ENCODE peak calls at places on chromosome 4, in seven cellular contexts. S, G, Q, F, Z, Y and W are unnamed samples.

GRCh38 chr4:87943660-87944149 is 31.8 kb upstream of the SPP1 start:
- DNase-seq in S (no peak), G (no peak), Q (no peak), F (no peak), Z (no peak), Y (no peak), W (no peak)

GRCh38 chr4:65502151-65502691 is 168.1 kb downstream of the EPHA5 start:
- DNase-seq in S (no peak), G (no peak), Q (no peak), F (peak; percentile 4), Z (no peak), Y (no peak), W (no peak)

GRCh38 chr4:182062936-182063335 is 180.3 kb upstream of the TENM3 start:
- DNase-seq in S (no peak), G (no peak), Q (no peak), F (peak; percentile 91), Z (peak; percentile 84), Y (no peak), W (no peak)

GRCh38 chr4:182416101-182416500 is 172.9 kb downstream of the TENM3 start:
- DNase-seq in S (no peak), G (no peak), Q (no peak), F (no peak), Z (no peak), Y (no peak), W (no peak)

GRCh38 chr4:110175634-110176033 is 22.8 kb downstream of the ELOVL6 start:
- DNase-seq in S (no peak), G (no peak), Q (no peak), F (peak; percentile 19), Z (no peak), Y (no peak), W (no peak)

GRCh38 chr4:89929425-89930272 is 35.0 kb downstream of the MMRN1 start:
- DNase-seq in S (no peak), G (no peak), Q (no peak), F (no peak), Z (peak; percentile 20), Y (no peak), W (no peak)

GRCh38 chr4:128517096-128517738 is 229.6 kb upstream of the PGRMC2 start:
- DNase-seq in S (no peak), G (no peak), Q (no peak), F (peak; percentile 61), Z (peak; percentile 83), Y (no peak), W (no peak)

GRCh38 chr4:152618971-152619370 is 60.8 kb downstream of the TMEM154 start:
- DNase-seq in S (no peak), G (no peak), Q (no peak), F (no peak), Z (no peak), Y (no peak), W (no peak)

GRCh38 chr4:103075894-103076776 is at the start of gene SLC9B2:
- DNase-seq in S (peak; percentile 50), G (no peak), Q (peak; percentile 59), F (peak; percentile 56), Z (peak; percentile 70), Y (peak; percentile 83), W (peak; percentile 88)

GRCh38 chr4:65670331-65671031 is at the start of gene EPHA5:
- DNase-seq in S (no peak), G (no peak), Q (no peak), F (peak; percentile 41), Z (peak; percentile 36), Y (peak; percentile 91), W (peak; percentile 97)

GRCh38 chr4:71293705-71294104 is 45.1 kb upstream of the SLC4A4 start:
- DNase-seq in S (no peak), G (no peak), Q (no peak), F (peak; percentile 93), Z (peak; percentile 72), Y (no peak), W (no peak)

GRCh38 chr4:150962245-150962644 is 52.8 kb downstream of the LRBA start:
- DNase-seq in S (no peak), G (no peak), Q (no peak), F (peak; percentile 23), Z (no peak), Y (no peak), W (no peak)

GRCh38 chr4:8742546-8742945 is 129.1 kb downstream of the HMX1 start:
- DNase-seq in S (no peak), G (no peak), Q (no peak), F (no peak), Z (no peak), Y (no peak), W (no peak)

GRCh38 chr4:81724925-81725329 is 253.2 kb upstream of the RASGEF1B start:
- DNase-seq in S (peak; percentile 57), G (no peak), Q (peak; percentile 53), F (no peak), Z (peak; percentile 2), Y (no peak), W (no peak)

DNA sequence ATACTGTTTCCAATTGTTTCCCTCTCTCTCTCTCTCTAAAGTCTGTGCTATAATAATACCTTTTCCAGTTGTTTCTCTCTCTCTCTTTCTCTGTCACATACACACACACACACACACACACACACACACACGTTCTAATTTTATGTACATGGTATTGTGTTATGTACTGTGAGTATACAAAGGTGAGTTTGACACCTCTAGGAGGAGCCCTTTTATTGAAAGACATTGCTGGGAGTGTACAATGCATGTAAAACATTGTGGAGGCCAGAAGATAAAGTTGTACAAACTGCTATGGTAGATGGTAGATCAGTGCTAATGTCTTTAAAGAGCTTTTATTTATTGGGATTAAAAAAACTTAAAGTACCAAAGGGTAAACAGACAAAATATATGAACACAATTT is 53.6 kb downstream of the BLTP1 start:
- DNase-seq in S (no peak), G (no peak), Q (no peak), F (no peak), Z (no peak), Y (no peak), W (no peak)
- TF ChIP-seq CTCF in S (no peak), G (no peak), Q (no peak), F (no peak), Z (no peak), Y (no peak), W (no peak)

GRCh38 chr4:84932462-84932861 is 34.0 kb downstream of the WDFY3 start:
- DNase-seq in S (no peak), G (no peak), Q (no peak), F (no peak), Z (no peak), Y (no peak), W (no peak)

GRCh38 chr4:84938316-84938715 is 28.2 kb downstream of the WDFY3 start:
- DNase-seq in S (no peak), G (no peak), Q (no peak), F (peak; percentile 68), Z (peak; percentile 44), Y (no peak), W (no peak)

GRCh38 chr4:84937381-84937977 is 29.0 kb downstream of the WDFY3 start:
- DNase-seq in S (no peak), G (no peak), Q (no peak), F (no peak), Z (no peak), Y (no peak), W (no peak)

GRCh38 chr4:84939111-84939510 is 27.4 kb downstream of the WDFY3 start:
- DNase-seq in S (no peak), G (no peak), Q (no peak), F (no peak), Z (no peak), Y (no peak), W (no peak)

DNA sequence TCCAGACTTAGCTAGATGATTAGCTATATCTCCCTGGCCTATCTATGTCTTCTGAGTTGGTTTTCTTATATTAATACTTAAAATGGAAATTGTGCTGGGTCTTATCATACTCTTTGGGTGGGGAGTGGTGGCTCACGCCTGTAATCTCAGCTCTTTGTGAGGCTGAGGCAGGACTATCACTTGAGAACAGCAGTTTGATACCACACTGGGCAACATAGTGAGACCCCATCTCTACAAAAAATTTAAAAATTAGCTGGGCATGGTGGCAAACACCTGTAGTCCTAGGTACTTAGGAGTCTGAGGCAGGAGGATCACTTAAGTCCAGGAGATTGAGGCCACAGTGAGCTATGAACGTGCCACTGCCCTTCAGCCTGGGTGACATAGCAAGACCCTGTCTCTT is 30.4 kb downstream of the WDFY3 start:
- DNase-seq in S (no peak), G (no peak), Q (no peak), F (no peak), Z (no peak), Y (no peak), W (no peak)
- TF ChIP-seq CTCF in S (no peak), G (no peak), Q (no peak), F (no peak), Z (no peak), Y (no peak), W (no peak)

GRCh38 chr4:186149872-186150271 is 41.5 kb upstream of the CYP4V2 start:
- DNase-seq in S (peak; percentile 36), G (no peak), Q (peak; percentile 45), F (no peak), Z (peak; percentile 53), Y (peak; percentile 80), W (peak; percentile 86)
- TF ChIP-seq CTCF in S (peak; percentile 51), G (peak; percentile 17), Q (peak; percentile 61), F (no peak), Z (peak; percentile 49), Y (peak; percentile 68), W (peak; percentile 66)

GRCh38 chr4:168651374-168651773 is 154.5 kb downstream of the PALLD start:
- DNase-seq in S (no peak), G (no peak), Q (no peak), F (no peak), Z (no peak), Y (peak; percentile 28), W (no peak)

GRCh38 chr4:168648929-168649328 is 152.1 kb downstream of the PALLD start:
- DNase-seq in S (no peak), G (no peak), Q (no peak), F (peak; percentile 82), Z (no peak), Y (no peak), W (no peak)

GRCh38 chr4:168645933-168646768 is 149.3 kb downstream of the PALLD start:
- DNase-seq in S (no peak), G (no peak), Q (no peak), F (no peak), Z (no peak), Y (no peak), W (no peak)

GRCh38 chr4:168648494-168648893 is 151.6 kb downstream of the PALLD start:
- DNase-seq in S (no peak), G (no peak), Q (no peak), F (no peak), Z (no peak), Y (no peak), W (no peak)

GRCh38 chr4:168647976-168648375 is 151.1 kb downstream of the PALLD start:
- DNase-seq in S (no peak), G (no peak), Q (no peak), F (no peak), Z (no peak), Y (no peak), W (no peak)
- TF ChIP-seq CTCF in S (no peak), G (no peak), Q (no peak), F (no peak), Z (no peak), Y (no peak), W (no peak)

GRCh38 chr4:139184129-139184528 is 7.1 kb upstream of the ELF2 start:
- DNase-seq in S (no peak), G (no peak), Q (no peak), F (peak; percentile 70), Z (peak; percentile 80), Y (no peak), W (no peak)
- TF ChIP-seq CTCF in S (no peak), G (no peak), Q (no peak), F (peak; percentile 50), Z (peak; percentile 32), Y (no peak), W (peak; percentile 54)